ENCODE peak calls at places on chromosome 5, in six cellular contexts. T is endothelial cell, F is nephron progenitor cell, M is uterus, B is HFFc6, R is stomach. E is an unnamed sample.

GRCh38 chr5:6419340-6419852 is 29.3 kb upstream of the UBE2QL1 start:
- DNase-seq in T (no peak), F (no peak), M (no peak), B (peak), R (no peak), E (no peak)

GRCh38 chr5:139014726-139015125 is 139.6 kb upstream of the LRRTM2 start:
- DNase-seq in T (no peak), F (no peak), M (no peak), B (peak), R (no peak), E (peak)

GRCh38 chr5:142072488-142072887 is 36.1 kb upstream of the NDFIP1 start:
- DNase-seq in T (no peak), F (no peak), M (no peak), B (no peak), R (no peak), E (no peak)

GRCh38 chr5:57524661-57525060 is 42.0 kb upstream of the ACTBL2 start:
- DNase-seq in T (no peak), F (no peak), M (no peak), B (no peak), R (no peak), E (no peak)

GRCh38 chr5:93730124-93730523 is 11.3 kb downstream of the POU5F2 start:
- DNase-seq in T (no peak), F (no peak), M (no peak), B (no peak), R (no peak), E (no peak)

GRCh38 chr5:135223404-135223803 is 175.6 kb downstream of the MACROH2A1 start:
- DNase-seq in T (no peak), F (no peak), M (peak), B (no peak), R (peak), E (peak)

GRCh38 chr5:2133936-2134335 is 251.2 kb upstream of the IRX4 start:
- DNase-seq in T (no peak), F (no peak), M (no peak), B (no peak), R (no peak), E (no peak)

GRCh38 chr5:66769839-66770617 is 173.8 kb downstream of the MAST4 start:
- DNase-seq in T (peak), F (peak), M (no peak), B (peak), R (no peak), E (no peak)

GRCh38 chr5:9278925-9279603 is 266.8 kb downstream of the SEMA5A start:
- DNase-seq in T (no peak), F (no peak), M (no peak), B (no peak), R (no peak), E (no peak)

DNA sequence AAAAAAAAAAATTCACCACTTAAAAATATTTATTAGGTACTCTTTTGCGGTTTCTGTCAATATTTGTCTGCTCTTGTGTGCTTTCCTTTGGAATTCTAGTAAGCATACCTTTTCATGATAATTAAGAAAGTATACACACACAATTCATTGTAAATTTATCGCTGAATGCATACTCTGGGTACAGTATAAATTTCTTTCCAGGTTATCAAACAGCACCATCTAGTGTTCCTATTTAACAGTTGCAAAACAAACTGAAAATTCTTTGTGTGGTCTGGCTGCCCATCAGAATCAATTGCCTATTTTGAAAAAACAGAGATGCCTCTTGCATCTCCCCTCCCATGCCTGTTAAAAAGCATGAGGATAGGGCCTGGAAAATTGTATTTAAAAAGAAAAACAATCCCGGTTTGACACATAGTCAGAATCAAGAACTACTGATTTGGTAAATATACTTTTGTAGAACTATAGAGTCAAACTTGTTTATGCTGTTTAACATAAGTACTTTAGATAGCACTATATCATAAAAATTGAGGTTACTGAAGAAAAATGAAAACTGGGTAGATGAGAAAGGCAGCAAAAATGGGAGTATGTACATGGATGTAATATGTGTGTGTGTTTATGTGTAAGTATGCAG is 16.2 kb downstream of the PGGT1B start:
- DNase-seq in T (no peak), F (no peak), M (no peak), B (peak), R (no peak), E (no peak)
- TF ChIP-seq CTCF in T (peak), F (peak), M (peak), B (peak), R (peak), E (peak)

GRCh38 chr5:79333852-79334557 is 98.1 kb downstream of the JMY start:
- DNase-seq in T (no peak), F (no peak), M (no peak), B (no peak), R (no peak), E (no peak)
- TF ChIP-seq CTCF in T (no peak), F (no peak), M (no peak), B (no peak), R (no peak), E (no peak)

GRCh38 chr5:74017112-74017511 is 391.1 kb downstream of the ARHGEF28 start:
- DNase-seq in T (no peak), F (no peak), M (no peak), B (peak), R (no peak), E (no peak)
- TF ChIP-seq CTCF in T (no peak), F (no peak), M (no peak), B (no peak), R (no peak), E (no peak)

DNA sequence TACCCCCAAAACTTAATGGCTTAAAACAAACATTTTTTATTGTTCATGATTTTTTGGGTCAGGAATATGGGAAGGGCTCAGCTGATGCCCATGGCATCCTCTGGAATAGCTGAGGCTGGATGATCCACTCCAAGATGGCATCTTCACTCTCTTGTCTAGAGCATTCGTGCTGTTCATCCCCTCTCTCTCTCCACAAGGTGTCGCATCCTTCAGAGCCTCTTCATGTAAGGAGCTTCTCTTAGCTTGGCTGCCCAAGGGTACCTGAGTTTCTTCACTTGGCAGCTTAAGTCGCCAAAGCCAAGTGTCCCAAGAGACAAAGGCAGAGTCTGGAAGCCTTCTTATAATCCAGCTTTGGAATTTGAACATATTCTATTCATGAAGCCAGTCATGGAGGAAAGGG is 294.7 kb downstream of the CHSY3 start:
- DNase-seq in T (no peak), F (no peak), M (no peak), B (no peak), R (no peak), E (no peak)
- TF ChIP-seq CTCF in T (no peak), F (no peak), M (no peak), B (no peak), R (no peak), E (peak)

DNA sequence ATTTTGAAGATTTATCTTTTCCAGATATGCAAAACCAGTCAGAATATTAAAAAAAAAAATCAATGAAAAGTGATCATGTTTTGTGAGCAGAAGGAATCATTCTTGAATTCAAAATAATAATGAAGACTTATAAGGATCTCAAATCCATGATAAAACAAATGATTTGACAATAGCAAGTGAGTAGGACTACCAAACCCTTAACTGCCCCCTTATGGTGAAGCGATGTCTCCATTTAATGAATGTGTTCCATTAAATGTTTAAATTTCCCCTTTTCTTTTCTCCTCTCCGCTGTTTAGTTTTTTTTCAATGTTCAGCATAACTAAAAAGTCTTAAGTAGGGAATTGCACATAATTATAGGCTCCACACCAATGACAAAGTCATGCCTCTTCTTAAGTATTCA is 12.2 kb upstream of the MARCHF3 start:
- DNase-seq in T (no peak), F (no peak), M (no peak), B (peak), R (no peak), E (no peak)
- TF ChIP-seq CTCF in T (no peak), F (no peak), M (no peak), B (peak), R (no peak), E (no peak)

DNA sequence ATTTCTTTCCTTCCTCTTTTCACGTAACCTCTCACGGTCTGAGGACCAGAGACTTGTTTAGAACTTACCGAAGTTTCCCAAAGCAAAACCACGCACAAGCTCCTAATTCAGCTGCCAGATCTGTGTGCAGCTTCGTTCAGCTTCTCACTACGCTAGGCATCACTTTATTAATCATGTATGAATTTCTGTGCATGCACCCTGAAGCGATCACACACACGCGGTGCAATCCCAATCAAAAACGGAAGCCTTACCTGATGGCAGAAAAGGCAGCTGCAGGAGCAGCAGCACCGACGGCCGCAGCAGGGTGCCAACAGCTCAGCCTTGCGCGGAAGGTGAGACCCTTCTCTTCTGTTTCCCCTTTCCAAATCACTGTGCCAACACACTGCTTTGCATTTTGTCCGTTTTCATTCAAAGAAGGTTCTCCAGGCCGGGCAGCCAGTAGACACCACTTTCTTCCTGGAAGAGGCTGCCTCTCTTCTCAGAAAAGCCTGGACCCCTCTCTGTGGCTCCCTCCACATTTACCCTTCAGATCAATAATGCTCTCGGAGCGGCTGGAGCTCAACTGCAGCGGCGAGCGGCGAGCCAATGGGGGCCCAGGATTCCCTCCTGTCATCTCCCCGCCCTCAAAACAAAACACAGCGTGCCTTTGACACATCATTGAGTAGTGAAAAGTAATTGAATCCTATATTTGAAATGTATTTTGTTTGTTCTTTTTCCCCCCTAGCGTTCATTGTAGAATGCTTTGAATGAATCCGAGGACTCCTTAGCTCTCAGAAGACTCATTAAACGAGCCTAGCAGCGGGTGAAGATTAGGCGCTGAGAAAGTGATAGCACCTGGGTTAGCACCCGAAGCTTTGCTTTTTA is at the start of gene CDH12:
- DNase-seq in T (peak), F (peak), M (no peak), B (no peak), R (no peak), E (no peak)
- TF ChIP-seq CTCF in T (no peak), F (no peak), M (no peak), B (no peak), R (no peak), E (no peak)

DNA sequence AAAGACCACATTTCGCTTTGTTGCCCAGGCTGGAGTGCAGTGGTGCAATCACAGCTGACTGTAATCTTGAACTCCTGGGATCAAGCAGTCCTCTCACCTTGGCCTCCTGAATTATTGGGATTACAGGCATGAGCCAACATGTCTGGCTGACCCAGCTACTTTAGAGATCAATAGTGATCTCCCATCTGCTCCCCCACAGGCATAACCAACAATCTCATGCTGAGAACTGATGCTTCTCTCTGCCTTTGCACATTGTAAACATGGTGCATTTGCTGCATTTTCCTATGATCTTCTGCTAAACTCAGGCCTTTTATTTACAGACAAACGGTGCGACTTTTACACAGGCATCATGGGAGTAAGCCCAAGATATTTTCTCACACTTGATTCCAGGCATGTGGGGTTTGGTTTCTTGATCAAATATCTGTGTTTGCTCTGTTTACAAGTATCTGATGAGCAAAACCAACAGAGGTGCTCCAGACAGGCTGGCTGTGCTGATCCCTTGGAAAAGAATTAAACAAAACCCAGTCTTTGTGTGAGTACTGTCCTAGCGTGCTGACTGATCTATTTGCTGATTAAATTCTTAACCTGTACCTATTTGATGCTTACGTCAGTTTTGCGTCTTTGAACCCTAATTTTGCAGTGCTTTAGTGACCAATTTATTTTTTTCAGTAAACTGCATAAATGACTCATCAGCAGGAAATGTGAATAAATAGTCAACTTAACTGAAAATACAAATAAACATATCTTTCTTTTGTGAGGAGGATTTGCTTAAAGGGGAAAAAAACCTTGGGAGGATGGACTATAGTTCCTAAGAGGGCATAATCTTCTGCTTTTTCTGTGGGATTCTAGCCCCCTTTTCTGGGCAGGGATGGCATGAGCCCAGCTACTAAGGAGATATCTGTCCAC is 191.7 kb upstream of the NR3C1 start:
- DNase-seq in T (no peak), F (no peak), M (no peak), B (peak), R (no peak), E (no peak)
- TF ChIP-seq CTCF in T (no peak), F (no peak), M (no peak), B (no peak), R (no peak), E (no peak)

GRCh38 chr5:121138952-121139351 is 674.9 kb downstream of the PRR16 start:
- DNase-seq in T (no peak), F (no peak), M (no peak), B (no peak), R (no peak), E (no peak)

DNA sequence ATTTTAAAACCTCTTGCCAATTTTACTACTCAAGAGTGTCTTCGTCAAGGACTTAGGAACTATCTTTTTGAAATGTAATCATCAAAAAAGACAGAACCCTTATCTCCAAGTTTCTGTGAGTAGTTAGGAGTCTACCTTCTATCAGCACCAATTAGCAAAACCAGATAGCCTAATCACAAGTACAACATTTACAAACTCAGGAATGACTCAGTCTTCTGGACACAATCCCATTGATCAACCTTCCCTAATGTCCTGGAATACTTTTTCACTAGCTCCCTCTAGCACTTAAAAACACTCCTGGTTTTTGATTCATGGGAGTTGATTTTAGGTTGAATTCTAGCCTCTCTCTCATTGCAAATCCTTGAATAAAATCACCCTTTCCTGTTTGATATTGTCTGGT is 680.7 kb downstream of the PRR16 start:
- DNase-seq in T (no peak), F (no peak), M (no peak), B (no peak), R (no peak), E (no peak)
- TF ChIP-seq CTCF in T (no peak), F (no peak), M (no peak), B (no peak), R (no peak), E (no peak)